ENCODE peak calls at places on chromosomes 12 and 14, in ten cellular contexts. O is Panc1; F is H7; C is adrenal gland; H is prostate gland; P is CD8-positive, alpha-beta T cell; X is Caco-2; B is GM23248; R is lung; A is transverse colon. U is an unnamed sample. For H3K27me3, the result is how much of the 10 kb centered on the place peaks cover.

GRCh38 chr12:113083863-113084430 is 27.4 kb downstream of the DTX1 start:
- DNase-seq in O (no peak), F (no peak), C (peak), H (no peak), P (no peak), X (no peak), B (no peak), R (peak), A (no peak), U (peak)

GRCh38 chr12:96982671-96983070 is 75.6 kb downstream of the NEDD1 start:
- DNase-seq in O (no peak), F (no peak), C (no peak), H (no peak), P (no peak), X (no peak), B (no peak), R (no peak), A (no peak), U (no peak)

GRCh38 chr14:34496679-34497513 is 34.9 kb upstream of the SPTSSA start:
- DNase-seq in O (peak), F (peak), C (peak), H (peak), P (no peak), X (peak), B (peak), R (peak), A (peak), U (peak)

GRCh38 chr12:82963961-82964360 is 277.3 kb downstream of the TMTC2 start:
- DNase-seq in O (no peak), F (no peak), C (no peak), H (no peak), P (no peak), X (no peak), B (no peak), R (no peak), A (no peak), U (no peak)

GRCh38 chr12:1934831-1935230 is 16.4 kb upstream of the CACNA2D4 start:
- DNase-seq in O (no peak), F (peak), C (no peak), H (no peak), P (no peak), X (no peak), B (no peak), R (no peak), A (no peak), U (peak)

GRCh38 chr14:56339855-56340701 is 221.9 kb downstream of the PELI2 start:
- DNase-seq in O (no peak), F (peak), C (peak), H (peak), P (peak), X (peak), B (peak), R (peak), A (peak), U (peak)

GRCh38 chr12:49582840-49583239 is 14.9 kb upstream of the MCRS1 start:
- DNase-seq in O (no peak), F (no peak), C (peak), H (no peak), P (no peak), X (no peak), B (no peak), R (no peak), A (no peak), U (peak)

GRCh38 chr12:90589966-90590365 is 365.0 kb downstream of the CCER1 start:
- DNase-seq in O (no peak), F (no peak), C (no peak), H (no peak), P (no peak), X (no peak), B (peak), R (no peak), A (no peak), U (no peak)

GRCh38 chr12:15193927-15194326 is 27.3 kb downstream of the RERG start:
- DNase-seq in O (no peak), F (no peak), C (peak), H (no peak), P (no peak), X (no peak), B (no peak), R (no peak), A (no peak), U (no peak)

GRCh38 chr12:6688543-6688999 is 604 bp downstream of the ZNF384 start:
- DNase-seq in O (no peak), F (no peak), C (peak), H (peak), P (peak), X (no peak), B (peak), R (no peak), A (peak), U (peak)

GRCh38 chr12:62692884-62693283 is 226.3 kb downstream of the MON2 start:
- DNase-seq in O (no peak), F (no peak), C (no peak), H (no peak), P (no peak), X (no peak), B (peak), R (no peak), A (no peak), U (no peak)

GRCh38 chr12:12121022-12121421 is 50.3 kb downstream of the BCL2L14 start:
- DNase-seq in O (no peak), F (no peak), C (no peak), H (no peak), P (no peak), X (no peak), B (peak), R (no peak), A (no peak), U (no peak)

GRCh38 chr14:95675486-95675885 is 10.7 kb upstream of the TCL1B start:
- DNase-seq in O (no peak), F (peak), C (no peak), H (no peak), P (no peak), X (no peak), B (no peak), R (no peak), A (no peak), U (no peak)

GRCh38 chr14:95363468-95363954 is 43.8 kb upstream of the CLMN start:
- DNase-seq in O (no peak), F (no peak), C (no peak), H (no peak), P (no peak), X (no peak), B (no peak), R (no peak), A (no peak), U (no peak)

GRCh38 chr12:66823857-66824570 is 145.1 kb upstream of the GRIP1 start:
- DNase-seq in O (no peak), F (no peak), C (no peak), H (peak), P (no peak), X (no peak), B (no peak), R (no peak), A (no peak), U (no peak)

GRCh38 chr14:20998674-20999366 is at the start of gene SLC39A2:
- DNase-seq in O (no peak), F (peak), C (peak), H (peak), P (no peak), X (no peak), B (peak), R (peak), A (peak), U (peak)

GRCh38 chr12:91922139-91922538 is 223.5 kb downstream of the BTG1 start:
- DNase-seq in O (no peak), F (no peak), C (peak), H (no peak), P (no peak), X (no peak), B (no peak), R (no peak), A (no peak), U (no peak)

GRCh38 chr12:6370994-6371754 is 4.2 kb downstream of the SCNN1A start:
- DNase-seq in O (peak), F (peak), C (peak), H (peak), P (no peak), X (peak), B (peak), R (peak), A (peak), U (no peak)

GRCh38 chr12:91722072-91722471 is 423.6 kb downstream of the BTG1 start:
- DNase-seq in O (no peak), F (no peak), C (no peak), H (no peak), P (no peak), X (no peak), B (peak), R (no peak), A (no peak), U (no peak)

GRCh38 chr12:105980533-105980932 is 158.2 kb downstream of the NUAK1 start:
- DNase-seq in O (no peak), F (no peak), C (no peak), H (no peak), P (no peak), X (no peak), B (no peak), R (no peak), A (no peak), U (peak)

GRCh38 chr12:24937553-24938244 is 11.2 kb downstream of the BCAT1 start:
- DNase-seq in O (no peak), F (no peak), C (no peak), H (no peak), P (no peak), X (no peak), B (peak), R (no peak), A (no peak), U (no peak)

GRCh38 chr14:77761205-77761931 is 412 bp upstream of the SNW1 start:
- DNase-seq in O (peak), F (peak), C (peak), H (no peak), P (no peak), X (peak), B (peak), R (peak), A (peak), U (peak)

GRCh38 chr12:113340061-113340460 is 5.2 kb upstream of the SLC8B1 start:
- DNase-seq in O (no peak), F (no peak), C (no peak), H (no peak), P (no peak), X (no peak), B (no peak), R (no peak), A (no peak), U (no peak)

GRCh38 chr14:24100982-24101494 is 6.9 kb downstream of the PCK2 start:
- DNase-seq in O (no peak), F (no peak), C (no peak), H (no peak), P (no peak), X (no peak), B (no peak), R (no peak), A (no peak), U (no peak)

GRCh38 chr14:24226477-24226876 is 5.7 kb downstream of the NEDD8 start:
- DNase-seq in O (no peak), F (no peak), C (no peak), H (no peak), P (no peak), X (no peak), B (no peak), R (no peak), A (no peak), U (no peak)

GRCh38 chr14:68583527-68584275 is 209.2 kb downstream of the ZFP36L1 start:
- DNase-seq in O (no peak), F (no peak), C (no peak), H (no peak), P (no peak), X (no peak), B (no peak), R (peak), A (no peak), U (peak)

GRCh38 chr12:14769462-14769836 is 33.8 kb downstream of the WBP11 start:
- DNase-seq in O (no peak), F (peak), C (peak), H (peak), P (no peak), X (peak), B (peak), R (peak), A (peak), U (peak)

GRCh38 chr12:20305470-20305869 is 62.9 kb upstream of the PDE3A start:
- DNase-seq in O (no peak), F (no peak), C (no peak), H (no peak), P (no peak), X (no peak), B (no peak), R (no peak), A (no peak), U (no peak)

GRCh38 chr12:80268924-80269749 is 169.8 kb downstream of the OTOGL start:
- DNase-seq in O (peak), F (no peak), C (no peak), H (no peak), P (no peak), X (no peak), B (peak), R (no peak), A (no peak), U (no peak)

GRCh38 chr12:89225808-89226368 is 126.4 kb downstream of the DUSP6 start:
- DNase-seq in O (no peak), F (peak), C (no peak), H (peak), P (no peak), X (peak), B (peak), R (peak), A (peak), U (peak)

GRCh38 chr12:121175383-121176119 is 34.4 kb upstream of the P2RX4 start:
- DNase-seq in O (no peak), F (no peak), C (peak), H (no peak), P (no peak), X (no peak), B (no peak), R (no peak), A (no peak), U (no peak)

GRCh38 chr12:130286741-130287140 is 50.9 kb upstream of the PIWIL1 start:
- DNase-seq in O (no peak), F (no peak), C (no peak), H (no peak), P (no peak), X (no peak), B (no peak), R (no peak), A (no peak), U (no peak)

DNA sequence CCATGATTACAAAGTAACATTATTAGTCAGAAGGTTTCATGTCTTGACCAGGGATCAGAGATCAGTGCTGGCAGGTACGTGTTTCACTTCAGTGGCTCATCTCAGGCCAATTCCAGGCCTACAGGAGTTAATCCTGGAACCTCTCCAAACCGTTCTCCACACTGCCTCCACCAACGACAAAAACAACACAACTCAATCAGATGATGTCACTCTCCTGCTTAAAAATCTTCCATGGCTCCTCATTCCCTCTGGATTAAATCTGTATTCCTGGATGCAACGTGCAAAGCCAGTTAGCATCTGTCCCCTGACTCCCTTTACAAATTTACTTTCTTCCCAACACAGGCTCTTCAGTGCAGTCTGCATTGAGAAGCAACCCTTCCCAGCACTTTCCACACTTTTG is 34.3 kb upstream of the TXNRD1 start:
- DNase-seq in O (no peak), F (no peak), C (no peak), H (no peak), P (no peak), X (no peak), B (peak), R (no peak), A (no peak), U (no peak)
- H3K27me3 ChIP-seq in O (under half), F (under half), C (under half), H (under half), P (under half), X (under half), B (under half), R (under half), A (under half), U (under half)

GRCh38 chr14:99244299-99244959 is 27.6 kb downstream of the BCL11B start:
- DNase-seq in O (no peak), F (no peak), C (no peak), H (no peak), P (no peak), X (no peak), B (no peak), R (no peak), A (no peak), U (no peak)
- H3K27me3 ChIP-seq in O (under half), F (under half), C (under half), H (under half), P (under half), X (under half), B (under half), R (under half), A (under half), U (under half)

GRCh38 chr12:84805474-84805858 is 107.1 kb downstream of the SLC6A15 start:
- DNase-seq in O (no peak), F (peak), C (no peak), H (no peak), P (no peak), X (no peak), B (no peak), R (no peak), A (no peak), U (no peak)
- H3K27me3 ChIP-seq in O (under half), F (half or more), C (under half), H (under half), P (under half), X (under half), B (under half), R (under half), A (under half), U (under half)

DNA sequence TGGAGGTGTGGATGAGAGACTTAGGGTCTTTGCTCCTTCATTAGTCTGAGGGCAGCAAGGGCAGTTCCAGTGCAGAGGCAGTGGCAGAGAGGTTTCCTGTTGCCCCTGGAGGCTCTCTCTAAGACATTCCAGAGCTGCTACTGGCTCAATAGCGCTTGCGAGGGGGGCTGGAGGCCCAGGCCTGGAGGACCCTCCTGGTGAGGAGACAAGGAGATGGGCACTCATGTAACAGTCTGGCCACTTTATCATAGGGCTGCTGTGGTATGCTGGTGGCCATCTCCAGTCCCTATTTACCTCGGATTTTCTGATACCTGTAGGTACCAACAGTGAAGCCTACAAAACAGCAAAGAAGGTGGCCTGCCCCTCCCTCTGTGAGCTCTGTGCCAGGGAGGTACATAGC is 12.7 kb downstream of the CLEC2A start:
- DNase-seq in O (no peak), F (no peak), C (no peak), H (no peak), P (no peak), X (no peak), B (no peak), R (no peak), A (no peak), U (no peak)
- H3K27me3 ChIP-seq in O (under half), F (under half), C (under half), H (under half), P (under half), X (under half), B (under half), R (under half), A (under half), U (under half)

DNA sequence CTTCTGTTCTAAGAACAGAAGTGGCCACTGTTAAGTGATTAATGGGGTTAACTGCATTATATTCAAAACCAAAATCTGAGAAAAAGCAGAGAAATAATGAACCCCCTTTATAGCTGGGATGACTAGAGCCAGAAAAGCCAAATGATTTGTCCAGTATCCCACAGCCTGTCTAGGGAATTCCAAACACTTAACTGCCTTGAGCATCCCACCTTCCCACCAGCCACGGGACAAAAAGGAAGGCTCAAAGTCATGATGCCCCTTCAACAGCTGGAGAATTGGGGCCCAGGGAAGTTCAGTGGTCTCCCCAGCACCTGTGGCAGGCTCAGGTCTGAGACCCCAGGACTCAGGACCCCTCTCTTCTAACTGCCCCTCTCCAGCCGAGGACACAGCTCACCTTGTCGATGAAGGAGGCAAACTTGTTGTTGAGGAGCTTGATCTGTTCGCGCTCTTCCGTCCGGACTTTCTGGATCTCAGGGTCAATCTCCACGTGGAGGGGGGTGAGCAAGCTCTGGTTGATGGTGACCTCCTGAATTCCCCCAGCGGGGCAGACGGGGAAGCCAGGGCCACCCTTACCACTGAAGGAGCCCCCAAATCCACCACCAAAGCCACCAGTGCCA is 605 bp downstream of the KRT4 start:
- DNase-seq in O (no peak), F (no peak), C (no peak), H (no peak), P (no peak), X (no peak), B (no peak), R (no peak), A (no peak), U (no peak)
- H3K27me3 ChIP-seq in O (under half), F (under half), C (under half), H (under half), P (under half), X (under half), B (half or more), R (under half), A (under half), U (under half)

DNA sequence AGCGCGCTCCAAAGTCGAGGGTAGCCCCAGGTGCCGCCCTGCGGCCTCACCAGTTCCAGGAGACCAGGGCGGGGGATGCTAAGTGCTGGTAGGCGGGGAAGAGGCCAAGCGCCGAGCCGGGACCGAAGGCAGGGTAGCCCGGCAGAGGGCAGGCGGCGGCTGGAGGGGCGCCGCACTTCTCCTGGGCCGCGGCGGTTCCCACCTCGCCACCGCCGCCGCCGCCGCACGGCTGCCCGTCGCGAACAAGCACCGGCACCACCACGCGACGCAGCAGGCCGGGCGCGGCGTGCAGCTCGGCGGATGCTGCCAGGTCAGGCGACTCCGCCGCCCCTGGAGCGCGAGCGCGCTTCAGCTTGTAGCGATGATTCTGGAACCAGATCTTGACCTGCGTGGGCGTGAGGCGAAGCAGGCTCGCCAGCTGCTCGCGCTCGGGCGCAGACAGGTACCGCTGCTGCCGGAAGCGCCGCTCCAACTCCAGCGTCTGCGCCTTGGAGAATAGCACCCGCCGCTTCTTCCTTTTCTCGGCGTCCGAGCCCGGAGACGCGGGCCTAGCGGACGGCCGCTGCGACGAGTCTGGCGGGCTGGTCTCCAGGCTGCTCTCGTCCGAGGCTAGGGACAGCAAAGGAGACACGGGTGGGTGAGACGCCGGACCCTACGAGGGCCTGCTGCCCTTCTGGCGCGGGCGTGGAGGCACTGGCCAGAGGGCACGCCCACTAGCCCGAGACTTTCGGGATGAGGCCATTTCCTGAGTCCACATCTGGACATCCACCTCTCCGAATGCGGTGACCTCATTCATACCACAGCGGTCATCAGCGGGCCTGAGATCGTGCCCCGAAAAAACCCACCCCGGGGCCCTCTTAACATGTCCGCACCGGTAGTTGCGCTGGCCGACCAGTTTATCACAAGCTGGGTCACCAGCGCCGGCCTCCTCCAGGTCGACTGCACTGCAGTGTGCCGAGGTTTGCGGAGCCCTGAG is 1.3 kb downstream of the NKX2-8 start:
- DNase-seq in O (no peak), F (peak), C (peak), H (peak), P (no peak), X (no peak), B (peak), R (no peak), A (no peak), U (no peak)
- H3K27me3 ChIP-seq in O (under half), F (half or more), C (half or more), H (under half), P (under half), X (under half), B (half or more), R (under half), A (half or more), U (under half)

U was measured in right cardiac atrium.